ENCODE peak calls at places on chromosome 16, in seven cellular contexts. W, B, G, F, X, N and P are unnamed samples.

GRCh38 chr16:30961384-30961783 is 3.8 kb downstream of the SETD1A start:
- DNase-seq in W (no peak), B (no peak), G (no peak), F (no peak), X (no peak), N (no peak), P (no peak)

GRCh38 chr16:72990003-72990521 is 57.9 kb downstream of the ZFHX3 start:
- DNase-seq in W (peak), B (peak), G (no peak), F (peak), X (peak), N (no peak), P (peak)

GRCh38 chr16:59295474-59295873 is 561.4 kb upstream of the GOT2 start:
- DNase-seq in W (no peak), B (no peak), G (no peak), F (no peak), X (no peak), N (no peak), P (no peak)

GRCh38 chr16:79365687-79366086 is 234.8 kb downstream of the MAF start:
- DNase-seq in W (no peak), B (no peak), G (no peak), F (no peak), X (no peak), N (no peak), P (no peak)

GRCh38 chr16:4351880-4352279 is 759 bp upstream of the PAM16 start:
- DNase-seq in W (no peak), B (peak), G (no peak), F (no peak), X (no peak), N (no peak), P (no peak)

GRCh38 chr16:20956319-20956718 is 55.7 kb downstream of the LYRM1 start:
- DNase-seq in W (no peak), B (no peak), G (no peak), F (no peak), X (no peak), N (no peak), P (no peak)

GRCh38 chr16:46573008-46573833 is 48.0 kb downstream of the SHCBP1 start:
- DNase-seq in W (no peak), B (no peak), G (no peak), F (no peak), X (peak), N (no peak), P (peak)

GRCh38 chr16:15547768-15548096 is 95.2 kb downstream of the MARF1 start:
- DNase-seq in W (no peak), B (no peak), G (no peak), F (no peak), X (no peak), N (no peak), P (no peak)

GRCh38 chr16:82507271-82507670 is 119.5 kb upstream of the CDH13 start:
- DNase-seq in W (no peak), B (no peak), G (no peak), F (no peak), X (no peak), N (no peak), P (no peak)

GRCh38 chr16:85557083-85557975 is 55.8 kb upstream of the GSE1 start:
- DNase-seq in W (peak), B (no peak), G (no peak), F (no peak), X (no peak), N (peak), P (peak)

GRCh38 chr16:2056077-2056476 is 8.3 kb downstream of the TSC2 start:
- DNase-seq in W (no peak), B (no peak), G (no peak), F (no peak), X (no peak), N (no peak), P (no peak)

GRCh38 chr16:21156767-21157467 is 1.6 kb upstream of the LDAF1 start:
- DNase-seq in W (peak), B (peak), G (peak), F (no peak), X (peak), N (peak), P (no peak)

DNA sequence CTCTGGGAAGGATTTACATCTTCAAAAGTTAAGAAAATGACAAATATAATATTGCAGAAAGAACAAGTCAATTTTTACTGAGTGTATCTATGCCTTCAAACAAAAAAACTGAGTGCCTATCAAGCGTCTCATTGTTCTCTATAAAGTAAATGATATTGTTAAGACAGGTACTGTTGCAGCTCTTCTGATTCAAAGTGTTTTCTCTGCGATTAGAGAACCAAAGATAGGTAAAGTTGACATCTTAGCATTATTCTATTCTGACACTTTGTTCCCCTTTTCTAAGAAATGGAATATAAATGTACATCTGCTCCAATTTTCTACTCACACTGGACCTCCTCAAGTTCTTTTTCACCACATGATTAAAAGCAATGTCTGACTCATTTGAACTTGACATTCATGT is 1317.7 kb downstream of the CDH11 start:
- DNase-seq in W (no peak), B (no peak), G (no peak), F (no peak), X (no peak), N (no peak), P (no peak)
- TF ChIP-seq CTCF in W (no peak), B (no peak), G (no peak), F (no peak), X (no peak), N (no peak), P (no peak)

GRCh38 chr16:19785081-19785480 is 67.0 kb downstream of the IQCK start:
- DNase-seq in W (no peak), B (no peak), G (no peak), F (no peak), X (no peak), N (no peak), P (no peak)

GRCh38 chr16:19783363-19783762 is 65.3 kb downstream of the IQCK start:
- DNase-seq in W (no peak), B (no peak), G (peak), F (no peak), X (no peak), N (no peak), P (no peak)

GRCh38 chr16:19785512-19786130 is 67.5 kb downstream of the IQCK start:
- DNase-seq in W (no peak), B (no peak), G (no peak), F (no peak), X (peak), N (no peak), P (no peak)

GRCh38 chr16:19781196-19781595 is 63.1 kb downstream of the IQCK start:
- DNase-seq in W (no peak), B (no peak), G (no peak), F (no peak), X (peak), N (no peak), P (no peak)

DNA sequence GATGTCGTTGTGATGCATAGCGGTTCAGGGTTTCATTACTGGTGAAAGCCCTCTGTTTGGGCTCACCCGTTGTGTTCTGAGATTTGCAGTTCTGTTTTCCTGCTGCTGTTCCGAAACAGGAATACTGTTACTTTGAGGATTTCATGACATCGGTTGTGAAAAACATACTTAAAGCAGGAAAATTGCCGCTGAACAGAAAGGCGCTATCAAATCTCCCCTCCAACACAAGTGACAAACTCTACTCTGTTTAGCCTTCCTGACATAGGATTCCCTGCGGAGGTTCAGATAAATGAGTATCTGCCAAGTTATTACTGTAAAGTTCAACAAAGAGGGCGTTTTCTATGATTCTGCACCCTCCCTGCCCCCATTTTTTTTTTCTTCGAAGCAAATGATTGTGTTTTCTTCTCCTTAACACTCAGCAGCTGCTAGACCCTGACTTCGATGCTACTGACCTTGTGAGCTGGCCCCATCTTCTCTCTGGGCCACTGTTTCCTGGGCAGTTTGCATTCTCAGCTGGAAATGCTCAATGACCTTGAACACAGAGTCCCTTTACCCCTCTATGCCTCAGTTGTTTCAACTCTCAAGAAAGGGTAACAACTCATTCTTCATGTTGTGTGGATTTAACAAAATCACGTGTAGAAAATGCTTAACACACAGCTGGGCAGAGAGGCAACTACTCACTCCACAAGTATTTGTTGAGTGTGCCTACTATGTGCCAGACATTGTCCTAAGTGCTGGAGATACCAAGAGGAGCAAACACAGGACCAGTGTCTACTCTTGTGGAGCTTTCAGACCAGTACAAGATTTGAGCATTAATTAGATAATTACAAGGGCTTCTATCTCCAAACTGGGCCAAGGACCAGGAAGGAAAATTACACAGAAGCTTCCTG is 66.0 kb downstream of the IQCK start:
- DNase-seq in W (no peak), B (no peak), G (no peak), F (no peak), X (no peak), N (no peak), P (no peak)
- TF ChIP-seq CTCF in W (no peak), B (no peak), G (no peak), F (no peak), X (no peak), N (no peak), P (no peak)

DNA sequence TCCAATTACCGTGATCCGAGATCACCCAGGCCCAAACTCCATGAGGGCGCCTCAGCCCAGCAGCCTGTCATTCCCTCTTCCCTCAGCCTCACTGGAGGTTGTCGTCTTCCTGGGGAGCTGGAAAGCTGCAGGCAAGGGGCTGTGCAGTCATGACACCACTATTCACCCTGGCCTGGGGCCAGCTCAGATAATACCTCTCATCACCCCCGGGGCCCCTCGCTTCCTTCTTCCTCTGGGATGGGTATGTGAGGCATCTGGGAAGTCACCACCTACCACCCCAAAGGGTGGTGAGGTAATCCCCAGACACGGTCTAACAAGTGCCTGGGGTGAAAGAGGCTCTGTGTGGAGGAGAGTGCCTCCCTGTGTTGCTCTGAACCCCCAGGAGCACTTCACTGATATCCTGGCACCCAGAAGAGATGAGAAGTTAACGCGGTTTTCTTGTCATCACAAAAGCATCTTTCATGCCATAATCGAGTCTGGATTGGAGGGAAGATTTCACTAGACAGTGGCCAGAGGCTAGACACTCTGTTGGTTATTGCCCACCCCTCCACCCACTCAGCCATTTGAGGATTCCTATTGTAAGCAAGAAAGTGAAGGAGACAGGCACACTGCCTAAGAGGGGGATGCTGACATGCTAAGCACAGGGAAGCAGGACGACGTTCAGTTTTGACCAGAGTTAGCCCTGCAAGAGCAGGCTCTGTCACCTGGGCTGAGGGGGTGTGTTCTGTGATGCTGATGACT is 18.4 kb downstream of the CFAP20 start:
- DNase-seq in W (no peak), B (no peak), G (peak), F (no peak), X (no peak), N (no peak), P (no peak)
- TF ChIP-seq CTCF in W (no peak), B (no peak), G (no peak), F (no peak), X (no peak), N (no peak), P (no peak)

DNA sequence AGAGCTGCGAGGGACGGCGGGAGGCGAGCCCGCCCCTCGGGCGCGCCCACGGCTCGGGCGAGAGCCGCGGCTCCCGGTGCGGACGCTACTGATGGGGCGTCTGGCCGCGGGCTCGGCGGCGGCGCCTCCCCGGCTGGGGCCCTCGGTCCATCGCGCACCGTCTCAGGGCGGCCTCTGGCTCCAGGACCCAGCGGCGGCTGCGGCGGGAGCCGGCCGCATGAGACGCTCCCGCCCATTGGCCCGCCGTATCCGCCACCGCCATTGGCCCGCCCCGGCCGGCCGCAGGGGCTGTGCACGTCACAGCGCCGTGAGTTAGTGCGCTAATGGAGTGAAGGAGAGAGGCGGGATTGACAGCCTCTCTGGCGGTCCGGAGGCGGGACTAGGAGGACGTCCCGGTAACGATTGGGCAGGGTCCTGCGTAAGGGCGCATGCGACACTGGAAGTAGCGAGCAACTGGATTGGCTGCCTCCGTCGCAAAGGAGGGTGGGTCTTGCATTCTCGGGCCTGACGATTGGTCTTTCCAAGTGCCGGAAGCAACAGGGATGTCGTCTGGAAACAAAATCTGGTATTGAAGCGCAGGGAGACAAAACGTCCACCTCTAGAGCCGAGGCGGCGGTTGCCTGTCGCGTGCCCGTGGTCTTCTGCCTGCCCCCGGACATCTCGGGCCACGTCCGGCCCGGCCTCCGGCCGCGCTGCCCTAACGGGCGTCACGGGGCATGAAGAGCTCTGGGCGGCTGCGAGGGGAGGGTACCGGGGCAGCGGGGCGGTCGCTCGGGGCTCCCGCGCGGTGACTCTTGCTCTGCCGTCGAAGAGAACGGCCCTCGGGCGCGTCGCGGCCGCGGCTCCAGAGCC is at the start of gene ANKRD11:
- DNase-seq in W (peak), B (peak), G (peak), F (peak), X (peak), N (peak), P (peak)
- TF ChIP-seq CTCF in W (no peak), B (no peak), G (no peak), F (no peak), X (no peak), N (no peak), P (no peak)

GRCh38 chr16:84484579-84485254 is 19.7 kb downstream of the MEAK7 start:
- DNase-seq in W (peak), B (no peak), G (peak), F (peak), X (peak), N (peak), P (peak)
- TF ChIP-seq CTCF in W (peak), B (peak), G (peak), F (peak), X (peak), N (peak), P (peak)